ENCODE peak calls at places on chromosomes 2 and 18, in four cellular contexts. M is fibroblast of lung, Y is IMR-90, B is HepG2. A is an unnamed sample.

GRCh38 chr2:150832686-150833085 is 345.2 kb upstream of the RND3 start:
- DNase-seq in M (no peak), Y (peak; percentile 19), B (no peak), A (no peak)

GRCh38 chr18:36649205-36649604 is 179.6 kb downstream of the TPGS2 start:
- DNase-seq in M (no peak), B (no peak), Y (no peak), A (no peak)

GRCh38 chr2:102527086-102527485 is 54.1 kb downstream of the SLC9A4 start:
- DNase-seq in Y (no peak), B (no peak), M (no peak), A (no peak)

GRCh38 chr2:147549054-147549453 is 295.8 kb upstream of the ACVR2A start:
- DNase-seq in M (no peak), Y (no peak), B (no peak), A (no peak)

GRCh38 chr2:30675758-30676157 is 131.5 kb downstream of the CAPN13 start:
- DNase-seq in Y (no peak), M (no peak), B (no peak), A (peak; percentile 13)

GRCh38 chr2:69948032-69948962 is 13.1 kb downstream of the ASPRV1 start:
- DNase-seq in M (peak; percentile 14), Y (no peak), B (no peak), A (no peak)

GRCh38 chr2:174051741-174052638 is 86.8 kb upstream of the SP3 start:
- DNase-seq in B (peak; percentile 94), M (peak; percentile 73), Y (peak; percentile 83), A (peak; percentile 55)

GRCh38 chr2:73938761-73939352 is 12.2 kb downstream of the DGUOK start:
- DNase-seq in Y (peak; percentile 79), M (peak; percentile 49), B (no peak), A (no peak)

GRCh38 chr18:37385846-37386435 is 179.7 kb downstream of the CELF4 start:
- DNase-seq in B (peak; percentile 13), Y (peak; percentile 37), M (peak; percentile 58), A (no peak)

DNA sequence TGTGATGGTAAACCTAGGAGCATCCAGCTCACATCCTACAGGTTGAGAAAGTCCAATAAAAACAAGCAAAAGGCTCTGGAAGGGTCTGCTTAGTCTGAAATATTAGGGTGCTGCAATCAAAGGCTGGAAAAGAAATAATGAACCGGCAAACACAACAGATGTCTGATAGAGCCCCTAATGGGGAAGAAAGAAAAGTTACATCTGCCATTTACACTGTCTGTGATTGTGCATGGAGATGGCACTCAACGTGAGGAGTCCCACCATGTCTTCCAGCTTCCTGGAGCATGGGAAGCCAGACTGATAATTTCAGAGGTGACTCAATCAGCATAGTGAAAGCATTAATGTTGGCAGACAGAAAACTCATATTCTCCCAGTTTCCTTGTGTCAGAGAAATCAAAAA is 307.8 kb downstream of the EPHA4 start:
- DNase-seq in Y (no peak), M (no peak), B (no peak), A (no peak)
- TF ChIP-seq CTCF in Y (no peak), M (no peak), B (no peak), A (peak; percentile 32)

DNA sequence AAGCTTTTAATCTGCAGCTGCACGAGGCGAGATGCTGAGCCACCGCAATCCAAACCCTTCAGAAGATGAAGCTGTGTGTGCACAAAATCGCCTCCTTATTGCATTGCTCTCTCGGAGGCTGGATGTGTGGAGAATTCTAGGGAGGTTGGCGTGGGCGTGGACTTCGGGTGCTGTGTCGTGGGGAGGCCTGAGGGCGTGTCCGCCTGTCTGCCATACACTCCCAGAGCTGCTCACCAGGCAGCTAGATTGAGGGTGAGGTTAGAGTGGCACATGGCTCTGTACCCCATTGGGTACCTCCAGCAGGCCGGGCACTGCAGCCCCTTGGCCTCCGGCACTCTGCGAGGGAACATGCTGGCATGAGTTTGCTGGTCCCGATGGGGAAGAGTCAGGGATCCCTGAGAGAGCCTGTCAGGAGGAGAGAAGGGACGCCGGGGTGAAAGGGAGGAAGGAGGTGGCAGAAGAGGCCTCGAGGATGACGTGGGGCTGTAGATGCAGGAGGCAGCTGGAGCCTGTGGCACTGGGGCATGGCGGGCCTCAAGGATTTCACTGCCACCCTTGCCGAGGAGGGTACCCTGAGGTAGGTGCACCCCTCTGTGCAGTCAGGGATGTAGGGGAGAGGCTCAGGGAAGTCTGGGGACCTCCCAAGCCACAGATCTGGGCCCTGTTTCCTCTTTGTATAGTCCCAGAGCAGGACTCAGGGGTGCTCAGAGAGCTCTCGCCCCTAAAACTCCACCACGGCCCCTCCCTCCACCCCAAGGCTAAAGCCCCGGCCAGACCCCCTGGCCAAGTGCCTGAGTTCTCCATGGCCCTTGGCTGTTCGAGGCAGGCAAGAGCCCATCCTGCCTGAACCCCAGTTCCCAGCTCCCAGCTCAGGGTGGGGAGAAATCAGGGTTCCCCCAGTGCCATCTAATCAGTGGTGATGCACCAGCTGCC is 38.8 kb upstream of the HDAC4 start:
- DNase-seq in B (no peak), M (no peak), Y (no peak), A (no peak)
- H3K9ac ChIP-seq in B (no peak overlapping the region), M (no peak overlapping the region), Y (no peak overlapping the region), A (no peak overlapping the region)

GRCh38 chr2:67214585-67215184 is 182.4 kb upstream of the ETAA1 start:
- DNase-seq in M (no peak), Y (no peak), B (no peak), A (no peak)

GRCh38 chr2:67213677-67214402 is 183.3 kb upstream of the ETAA1 start:
- DNase-seq in M (no peak), B (no peak), Y (no peak), A (no peak)

GRCh38 chr2:67216103-67216502 is 181.0 kb upstream of the ETAA1 start:
- DNase-seq in B (no peak), M (peak; percentile 62), Y (peak; percentile 24), A (no peak)

GRCh38 chr2:67215636-67216035 is 181.5 kb upstream of the ETAA1 start:
- DNase-seq in B (no peak), Y (peak; percentile 69), M (peak; percentile 64), A (no peak)

DNA sequence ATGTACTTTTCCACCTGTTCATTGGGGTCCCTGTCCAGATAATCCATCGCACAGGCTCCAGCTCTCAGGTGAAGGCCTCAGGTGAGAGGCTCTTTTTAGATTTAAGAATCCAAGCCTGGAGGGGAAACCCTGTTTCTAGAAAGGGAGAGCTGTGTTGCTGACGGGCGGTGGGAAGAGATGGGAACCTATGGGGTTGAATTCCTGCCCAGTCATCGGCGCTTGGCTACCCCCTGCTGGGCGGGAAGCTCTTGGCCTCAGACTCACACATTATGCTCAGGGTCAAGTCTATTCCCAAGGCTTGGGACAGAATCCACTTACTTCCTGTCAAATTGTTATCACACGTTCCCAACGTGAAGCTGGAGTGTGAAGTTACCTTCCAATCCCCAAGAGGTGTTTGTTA is 181.9 kb upstream of the ETAA1 start:
- DNase-seq in M (peak; percentile 89), Y (peak; percentile 92), B (peak; percentile 35), A (peak; percentile 76)
- TF ChIP-seq CTCF in M (peak; percentile 87), Y (peak; percentile 88), B (peak; percentile 85), A (peak; percentile 35)

GRCh38 chr2:63066265-63066664 is 15.6 kb downstream of the OTX1 start:
- DNase-seq in M (no peak), B (no peak), Y (no peak), A (no peak)

GRCh38 chr2:63066838-63067237 is 16.2 kb downstream of the OTX1 start:
- DNase-seq in B (no peak), M (no peak), Y (no peak), A (no peak)

GRCh38 chr2:63064661-63065060 is 14.0 kb downstream of the OTX1 start:
- DNase-seq in Y (no peak), M (no peak), B (no peak), A (no peak)

GRCh38 chr2:63060079-63060482 is 9.5 kb downstream of the OTX1 start:
- DNase-seq in M (peak; percentile 49), B (no peak), Y (no peak), A (no peak)

DNA sequence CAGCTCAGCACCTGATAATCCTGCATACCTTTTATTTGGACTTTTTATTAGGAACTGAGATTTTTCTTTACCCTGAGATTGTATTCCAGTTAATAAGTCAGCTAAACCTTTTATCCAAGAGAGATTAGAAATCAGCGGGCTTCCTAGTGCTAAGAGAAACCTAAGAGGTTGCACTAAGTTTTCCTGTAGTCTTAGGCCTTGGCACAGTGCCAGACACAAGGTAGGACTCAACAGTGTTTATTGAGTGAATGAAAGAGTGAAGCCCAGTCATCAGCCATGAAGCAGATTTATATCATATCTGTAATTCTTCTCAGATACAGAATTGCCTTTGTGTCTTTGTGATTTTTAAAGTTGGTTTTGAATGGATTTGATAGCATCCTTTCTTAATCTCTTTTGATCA is 13.6 kb downstream of the OTX1 start:
- DNase-seq in M (no peak), Y (no peak), B (no peak), A (no peak)
- H3K9ac ChIP-seq in M (no peak overlapping the region), Y (no peak overlapping the region), B (no peak overlapping the region), A (no peak overlapping the region)

GRCh38 chr2:226763320-226763719 is 36.3 kb downstream of the IRS1 start:
- DNase-seq in B (no peak), M (no peak), Y (peak; percentile 24), A (no peak)

GRCh38 chr2:226760412-226761194 is 39.0 kb downstream of the IRS1 start:
- DNase-seq in B (peak; percentile 90), Y (peak; percentile 94), M (peak; percentile 94), A (no peak)

GRCh38 chr2:226759768-226760167 is 39.9 kb downstream of the IRS1 start:
- DNase-seq in B (no peak), Y (no peak), M (no peak), A (no peak)

GRCh38 chr2:226758886-226759660 is 40.5 kb downstream of the IRS1 start:
- DNase-seq in M (peak; percentile 94), B (no peak), Y (peak; percentile 87), A (no peak)

DNA sequence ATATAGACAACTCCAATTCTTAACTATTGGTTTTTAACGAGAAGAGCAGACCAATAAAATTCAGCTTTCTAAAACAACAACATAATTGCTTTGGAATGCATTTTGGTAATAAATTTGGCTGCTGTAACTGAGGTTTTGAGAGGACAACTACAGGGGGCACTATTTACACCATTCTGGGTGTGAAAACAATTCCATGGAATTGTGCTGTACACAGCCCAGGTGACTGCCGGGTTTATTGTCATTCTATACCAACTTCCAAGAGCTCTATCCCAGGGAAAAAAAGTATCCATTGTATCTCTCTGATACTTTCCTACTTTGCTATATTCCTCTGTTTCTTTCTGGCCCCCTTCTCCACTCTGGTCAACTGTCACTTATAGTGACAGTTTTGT is 38.4 kb downstream of the IRS1 start:
- DNase-seq in B (no peak), Y (no peak), M (no peak), A (no peak)
- TF ChIP-seq CTCF in B (peak; percentile 2), Y (peak; percentile 8), M (peak; percentile 8), A (peak; percentile 40)

DNA sequence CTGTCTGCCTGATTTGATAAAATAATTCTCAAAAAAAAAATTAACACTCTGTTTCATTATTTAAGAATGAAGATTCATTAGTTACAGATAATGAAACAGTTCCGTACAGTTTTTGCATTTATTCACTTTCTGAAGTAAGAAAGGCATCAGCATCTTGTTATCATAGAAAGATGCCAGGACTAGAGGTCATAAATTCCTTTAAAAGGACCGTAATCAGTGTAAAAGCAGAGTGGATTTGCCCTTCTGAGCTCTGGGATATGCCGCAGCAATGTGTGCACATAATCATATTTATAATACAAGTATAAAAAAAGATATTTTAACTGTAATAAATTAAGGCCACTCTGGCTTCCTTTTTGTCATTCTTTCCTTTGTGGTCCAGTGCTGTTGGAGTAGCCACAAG is 37.5 kb upstream of the COL5A2 start:
- DNase-seq in Y (no peak), M (no peak), B (no peak), A (no peak)
- H3K9ac ChIP-seq in Y (no peak overlapping the region), M (no peak overlapping the region), B (no peak overlapping the region), A (peak overlapping the region; percentile 16)

GRCh38 chr2:208570851-208571763 is 164.5 kb downstream of the PTH2R start:
- DNase-seq in Y (no peak), B (no peak), M (no peak), A (no peak)
- TF ChIP-seq CTCF in Y (no peak), B (no peak), M (no peak), A (peak; percentile 44)

A was measured in H9.